ENCODE peak calls at places on chromosomes 1 and 21, in five cellular contexts. B is H1, T is H9, L is IMR-90, V is mesenchymal stem cell. M is an unnamed sample.

GRCh38 chr1:16067127-16067768 is 6.2 kb downstream of the FAM131C start:
- DNase-seq in V (peak), T (no peak), L (peak), B (no peak), M (no peak)

GRCh38 chr1:198258491-198258890 is 101.7 kb downstream of the NEK7 start:
- DNase-seq in T (no peak), L (peak), V (peak), B (no peak), M (no peak)

GRCh38 chr1:41689596-41689995 is 205.1 kb upstream of the EDN2 start:
- DNase-seq in L (no peak), V (no peak), T (no peak), B (no peak), M (no peak)

GRCh38 chr21:32861871-32862270 is 90.3 kb upstream of the PAXBP1 start:
- DNase-seq in T (no peak), B (no peak), V (no peak), L (no peak), M (no peak)

GRCh38 chr1:29542476-29543015 is 306.2 kb downstream of the PTPRU start:
- DNase-seq in T (peak), V (no peak), L (no peak), B (no peak), M (no peak)

GRCh38 chr1:216686860-216687545 is 36.2 kb downstream of the ESRRG start:
- DNase-seq in L (peak), T (peak), B (no peak), V (peak), M (peak)

GRCh38 chr1:2611034-2611501 is 21.7 kb downstream of the MMEL1 start:
- DNase-seq in V (no peak), B (peak), T (peak), L (no peak), M (peak)

GRCh38 chr1:67882196-67882958 is 49.1 kb upstream of the GNG12 start:
- DNase-seq in T (no peak), V (no peak), L (no peak), B (no peak), M (no peak)

GRCh38 chr1:168007691-168008090 is 70.8 kb upstream of the MPC2 start:
- DNase-seq in V (no peak), B (no peak), T (no peak), L (no peak), M (no peak)

GRCh38 chr1:23553896-23554480 is 5.3 kb downstream of the ID3 start:
- DNase-seq in B (no peak), L (no peak), V (no peak), T (peak), M (no peak)

GRCh38 chr1:88973520-88974137 is 18.8 kb downstream of the KYAT3 start:
- DNase-seq in V (peak), B (no peak), L (peak), T (no peak), M (no peak)

GRCh38 chr1:42380617-42381423 is at the start of gene RIMKLA:
- DNase-seq in B (peak), L (peak), T (peak), V (peak), M (peak)

GRCh38 chr21:42436914-42437313 is 33.2 kb downstream of the UBASH3A start:
- DNase-seq in L (no peak), B (no peak), V (no peak), T (no peak), M (no peak)

GRCh38 chr21:31505975-31506374 is 153.5 kb upstream of the SOD1 start:
- DNase-seq in V (no peak), T (no peak), B (no peak), L (no peak), M (no peak)

GRCh38 chr1:179002552-179003345 is 22.9 kb upstream of the FAM20B start:
- DNase-seq in T (peak), V (peak), L (peak), B (peak), M (peak)

GRCh38 chr21:46078322-46078981 is 19.5 kb upstream of the COL6A2 start:
- DNase-seq in T (peak), B (no peak), V (no peak), L (no peak), M (no peak)

GRCh38 chr1:180092931-180093650 is 61.6 kb upstream of the QSOX1 start:
- DNase-seq in L (peak), B (no peak), T (no peak), V (no peak), M (peak)

GRCh38 chr1:8120693-8121260 is 94.7 kb upstream of the ERRFI1 start:
- DNase-seq in B (no peak), V (peak), L (peak), T (no peak), M (no peak)

GRCh38 chr1:17860812-17861211 is 105.7 kb downstream of the ACTL8 start:
- DNase-seq in T (no peak), B (no peak), L (no peak), V (no peak), M (no peak)

GRCh38 chr1:6519935-6520621 is 28.6 kb upstream of the PLEKHG5 start:
- DNase-seq in V (peak), L (peak), T (peak), B (peak), M (peak)

GRCh38 chr1:68331117-68331865 is 99.0 kb upstream of the WLS start:
- DNase-seq in L (peak), T (no peak), B (no peak), V (peak), M (no peak)

GRCh38 chr1:35192056-35192852 is 691 bp downstream of the SFPQ start:
- DNase-seq in B (peak), L (peak), V (peak), T (peak), M (peak)
- H4K8ac ChIP-seq in B (peak), L (no peak), V (peak), T (no peak), M (peak)

GRCh38 chr1:226738995-226739695 is at the start of gene ITPKB:
- DNase-seq in B (peak), V (peak), L (peak), T (no peak), M (no peak)
- H2BK15ac ChIP-seq in B (no peak), V (peak), L (peak), T (no peak), M (peak)

GRCh38 chr1:62058951-62059350 is 135.7 kb upstream of the L1TD1 start:
- DNase-seq in L (no peak), B (no peak), T (peak), V (no peak), M (no peak)
- H4K91ac ChIP-seq in L (no peak), B (no peak), T (no peak), V (no peak), M (no peak)

GRCh38 chr21:44969965-44970755 is 30.3 kb downstream of the SLX9 start:
- DNase-seq in V (peak), B (no peak), T (no peak), L (peak), M (no peak)
- H4K8ac ChIP-seq in V (peak), B (no peak), T (no peak), L (peak), M (no peak)

GRCh38 chr1:164769504-164770148 is 210.6 kb downstream of the PBX1 start:
- DNase-seq in V (no peak), T (no peak), B (no peak), L (no peak), M (no peak)
- H2BK15ac ChIP-seq in V (no peak), T (no peak), B (no peak), L (peak), M (no peak)

GRCh38 chr21:44819283-44820243 is 1.7 kb upstream of the SUMO3 start:
- DNase-seq in T (no peak), V (no peak), L (no peak), B (no peak), M (no peak)

GRCh38 chr21:44816761-44817505 is 929 bp downstream of the SUMO3 start:
- DNase-seq in L (no peak), T (no peak), B (no peak), V (no peak), M (no peak)

GRCh38 chr21:44817506-44817880 is 369 bp downstream of the SUMO3 start:
- DNase-seq in L (peak), V (peak), B (peak), T (peak), M (peak)

GRCh38 chr21:44817914-44818635 is at the start of gene SUMO3:
- DNase-seq in T (peak), B (peak), V (peak), L (peak), M (peak)

GRCh38 chr21:44818636-44819011 is 762 bp upstream of the SUMO3 start:
- DNase-seq in T (no peak), V (no peak), L (no peak), B (no peak), M (no peak)
- H4K91ac ChIP-seq in T (no peak), V (peak), L (peak), B (no peak), M (no peak)

M was measured in neuronal stem cell.